ENCODE peak calls at places on chromosomes 3 and 15, in eight cellular contexts. P is IMR-90, S is neuronal stem cell, D is fibroblast of lung, A is PC-3, J is PC-9, T is mesendoderm, M is OCI-LY7. R is an unnamed sample. For H3K36me3, the result is how much of the 10 kb centered on the place peaks cover.

GRCh38 chr15:77181305-77182074 is 110.6 kb upstream of the TSPAN3 start:
- DNase-seq in P (no peak), S (no peak), D (no peak), A (no peak), J (no peak), T (no peak), M (peak), R (no peak)

GRCh38 chr15:78880828-78881227 is 8.1 kb downstream of the MORF4L1 start:
- DNase-seq in P (peak), S (no peak), D (peak), A (no peak), J (no peak), T (no peak), M (no peak), R (no peak)

GRCh38 chr15:91055548-91056331 is 33.3 kb upstream of the VPS33B start:
- DNase-seq in P (peak), S (peak), D (peak), A (peak), J (peak), T (peak), M (peak), R (peak)

GRCh38 chr3:169662215-169663070 is 1.1 kb downstream of the MECOM start:
- DNase-seq in P (peak), S (peak), D (peak), A (peak), J (peak), T (peak), M (peak), R (no peak)

GRCh38 chr3:83039422-83039821 is 1278.0 kb upstream of the GBE1 start:
- DNase-seq in P (no peak), S (no peak), D (peak), A (peak), J (no peak), T (peak), M (no peak), R (no peak)

GRCh38 chr3:134353831-134354611 is 20.2 kb downstream of the AMOTL2 start:
- DNase-seq in P (no peak), S (no peak), D (no peak), A (no peak), J (peak), T (no peak), M (peak), R (no peak)

GRCh38 chr3:53286727-53287412 is 31.0 kb upstream of the TKT start:
- DNase-seq in P (peak), S (no peak), D (peak), A (no peak), J (no peak), T (peak), M (no peak), R (no peak)

GRCh38 chr3:44989141-44989540 is 13.1 kb downstream of the EXOSC7 start:
- DNase-seq in P (no peak), S (no peak), D (no peak), A (no peak), J (no peak), T (no peak), M (no peak), R (no peak)

GRCh38 chr3:73007992-73008712 is 11.5 kb downstream of the PPP4R2 start:
- DNase-seq in P (no peak), S (no peak), D (peak), A (no peak), J (no peak), T (no peak), M (no peak), R (no peak)

GRCh38 chr3:115758076-115758763 is 134.9 kb downstream of the GAP43 start:
- DNase-seq in P (no peak), S (no peak), D (no peak), A (peak), J (no peak), T (no peak), M (no peak), R (no peak)

GRCh38 chr3:106059953-106060517 is 191.2 kb upstream of the CBLB start:
- DNase-seq in P (no peak), S (no peak), D (no peak), A (no peak), J (no peak), T (peak), M (no peak), R (no peak)

GRCh38 chr3:50656417-50657195 is 18.1 kb upstream of the DOCK3 start:
- DNase-seq in P (no peak), S (no peak), D (no peak), A (no peak), J (no peak), T (peak), M (no peak), R (no peak)

GRCh38 chr15:66839511-66840112 is 137.6 kb downstream of the SMAD6 start:
- DNase-seq in P (peak), S (no peak), D (peak), A (no peak), J (no peak), T (no peak), M (no peak), R (no peak)

GRCh38 chr3:55169161-55169560 is 241.3 kb upstream of the LRTM1 start:
- DNase-seq in P (no peak), S (no peak), D (no peak), A (no peak), J (no peak), T (no peak), M (no peak), R (no peak)

GRCh38 chr3:136919799-136920580 is 37.8 kb upstream of the IL20RB start:
- DNase-seq in P (no peak), S (no peak), D (no peak), A (no peak), J (no peak), T (peak), M (no peak), R (no peak)

GRCh38 chr15:94446441-94446840 is 215.1 kb downstream of the MCTP2 start:
- DNase-seq in P (no peak), S (no peak), D (no peak), A (no peak), J (no peak), T (no peak), M (no peak), R (no peak)

GRCh38 chr3:32110233-32110760 is 3.9 kb downstream of the GPD1L start:
- DNase-seq in P (no peak), S (no peak), D (no peak), A (peak), J (peak), T (no peak), M (no peak), R (no peak)

GRCh38 chr3:159260049-159260662 is 458.3 kb downstream of the MFSD1 start:
- DNase-seq in P (peak), S (peak), D (peak), A (peak), J (peak), T (peak), M (peak), R (peak)

GRCh38 chr15:71802770-71803169 is 7.6 kb upstream of the NR2E3 start:
- DNase-seq in P (no peak), S (no peak), D (no peak), A (no peak), J (no peak), T (peak), M (no peak), R (no peak)

GRCh38 chr3:9727041-9727595 is 4.4 kb upstream of the BRPF1 start:
- DNase-seq in P (no peak), S (no peak), D (no peak), A (no peak), J (no peak), T (peak), M (peak), R (peak)

GRCh38 chr3:66398228-66399025 is 102.4 kb downstream of the LRIG1 start:
- DNase-seq in P (peak), S (no peak), D (peak), A (no peak), J (no peak), T (peak), M (no peak), R (no peak)

GRCh38 chr3:142447852-142448315 is at the start of gene XRN1:
- DNase-seq in P (peak), S (peak), D (peak), A (peak), J (peak), T (peak), M (peak), R (peak)

GRCh38 chr3:94032187-94032586 is 3.8 kb upstream of the STX19 start:
- DNase-seq in P (peak), S (no peak), D (no peak), A (no peak), J (no peak), T (no peak), M (no peak), R (no peak)

GRCh38 chr3:126926684-126927404 is 56.1 kb upstream of the PLXNA1 start:
- DNase-seq in P (peak), S (no peak), D (peak), A (peak), J (no peak), T (no peak), M (no peak), R (no peak)

GRCh38 chr15:41981373-41982132 is 9.2 kb upstream of the EHD4 start:
- DNase-seq in P (no peak), S (no peak), D (no peak), A (no peak), J (no peak), T (no peak), M (no peak), R (no peak)

GRCh38 chr3:116413319-116413718 is 32.0 kb downstream of the LSAMP start:
- DNase-seq in P (no peak), S (no peak), D (no peak), A (no peak), J (no peak), T (peak), M (no peak), R (no peak)

GRCh38 chr15:43912208-43912607 is 85.4 kb downstream of the WDR76 start:
- DNase-seq in P (no peak), S (no peak), D (no peak), A (no peak), J (no peak), T (no peak), M (no peak), R (no peak)

GRCh38 chr15:76107169-76107568 is 47.4 kb downstream of the TMEM266 start:
- DNase-seq in P (no peak), S (no peak), D (no peak), A (peak), J (no peak), T (no peak), M (no peak), R (no peak)

GRCh38 chr15:88454231-88454630 is 13.0 kb downstream of the MRPL46 start:
- DNase-seq in P (peak), S (no peak), D (no peak), A (no peak), J (no peak), T (no peak), M (no peak), R (no peak)

GRCh38 chr3:185290266-185290665 is 36.4 kb upstream of the EHHADH start:
- DNase-seq in P (no peak), S (no peak), D (no peak), A (no peak), J (no peak), T (no peak), M (no peak), R (no peak)

GRCh38 chr15:99631256-99631655 is 65.5 kb downstream of the MEF2A start:
- DNase-seq in P (no peak), S (no peak), D (no peak), A (no peak), J (no peak), T (no peak), M (peak), R (no peak)

GRCh38 chr15:58066042-58066867 is 744 bp upstream of the ALDH1A2 start:
- DNase-seq in P (peak), S (peak), D (peak), A (peak), J (peak), T (peak), M (peak), R (no peak)

DNA sequence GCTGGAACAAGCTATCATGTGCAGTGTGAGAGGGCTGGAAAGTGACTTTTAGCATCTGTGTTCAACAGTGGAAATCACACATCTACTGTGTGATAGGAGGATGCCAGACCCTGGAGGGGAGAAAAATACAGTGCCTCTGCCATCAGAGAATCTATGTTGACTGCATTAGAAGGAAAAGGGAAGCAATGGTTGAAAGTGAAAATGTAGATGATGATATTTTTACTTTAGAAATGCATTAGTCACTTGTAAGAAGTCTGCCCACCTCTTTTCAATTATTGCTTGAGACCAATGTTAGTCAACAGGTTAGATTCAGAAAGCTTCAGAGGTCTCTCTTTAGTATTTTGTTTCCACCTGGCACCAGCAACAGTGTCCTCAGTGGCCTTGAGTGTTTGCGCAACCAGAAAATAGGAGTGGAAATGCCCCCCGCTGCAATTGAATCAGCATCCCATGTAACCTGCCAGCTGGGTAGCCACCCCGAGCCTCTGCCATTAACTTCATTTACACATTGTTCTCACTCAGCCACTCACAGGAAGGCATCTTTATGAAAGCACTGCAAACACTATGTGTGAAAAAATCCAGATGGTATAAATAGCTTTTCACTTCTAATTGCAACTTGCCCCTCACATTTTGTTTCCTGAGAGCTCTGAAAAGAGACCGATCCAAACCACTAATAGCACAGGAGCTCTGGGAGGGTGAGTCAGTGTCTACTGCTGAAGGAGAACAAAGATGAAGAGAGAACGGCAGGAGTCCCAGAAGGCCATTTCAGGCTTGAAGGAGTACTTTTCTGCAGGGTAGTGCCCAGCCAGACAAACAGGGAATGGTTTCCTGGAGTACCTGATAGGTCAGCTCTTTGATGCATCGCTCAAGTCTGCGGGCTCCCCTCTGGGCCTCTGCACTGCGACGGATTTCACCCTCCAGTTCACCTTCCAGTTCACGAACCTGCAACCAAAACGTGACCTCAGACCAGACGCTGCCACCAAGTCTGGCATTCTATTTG is 92.1 kb downstream of the HHLA2 start:
- DNase-seq in P (no peak), S (no peak), D (no peak), A (no peak), J (no peak), T (no peak), M (no peak), R (no peak)
- H3K4me2 ChIP-seq in P (no peak), S (no peak), D (no peak), A (no peak), J (no peak), T (no peak), M (no peak), R (no peak)

DNA sequence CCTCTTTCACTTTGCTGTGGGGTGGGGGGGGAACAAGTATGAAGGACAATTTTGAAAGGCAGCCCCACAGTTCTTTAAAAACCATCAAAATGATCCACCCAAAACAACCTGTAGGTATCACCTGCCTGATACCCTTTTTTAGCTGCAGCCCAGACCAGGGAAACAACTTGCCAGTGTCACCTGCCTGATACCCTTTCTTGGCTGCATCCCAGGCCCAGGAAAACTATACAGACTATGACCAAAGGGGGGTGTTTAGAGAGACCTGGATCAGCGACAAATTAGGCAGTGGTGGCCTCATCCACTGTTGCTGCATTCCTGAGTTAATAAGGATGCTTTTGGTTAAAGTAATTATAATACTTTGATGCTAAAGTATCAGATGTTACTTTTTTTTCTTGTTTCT is 122.0 kb downstream of the VPS13C start:
- DNase-seq in P (no peak), S (no peak), D (no peak), A (no peak), J (no peak), T (no peak), M (no peak), R (no peak)
- H3K36me3 ChIP-seq in P (under half), S (under half), D (under half), A (under half), J (under half), T (under half), M (under half), R (half or more)

GRCh38 chr3:140553591-140553990 is 124.3 kb upstream of the TRIM42 start:
- DNase-seq in P (no peak), S (no peak), D (no peak), A (no peak), J (no peak), T (peak), M (no peak), R (no peak)

GRCh38 chr3:140552403-140552802 is 125.5 kb upstream of the TRIM42 start:
- DNase-seq in P (no peak), S (no peak), D (no peak), A (no peak), J (no peak), T (peak), M (no peak), R (no peak)

GRCh38 chr3:140557476-140557875 is 120.4 kb upstream of the TRIM42 start:
- DNase-seq in P (no peak), S (no peak), D (no peak), A (no peak), J (no peak), T (no peak), M (no peak), R (no peak)

GRCh38 chr3:140555666-140556065 is 122.2 kb upstream of the TRIM42 start:
- DNase-seq in P (no peak), S (no peak), D (no peak), A (no peak), J (no peak), T (no peak), M (no peak), R (no peak)

GRCh38 chr3:140552898-140553297 is 125.0 kb upstream of the TRIM42 start:
- DNase-seq in P (no peak), S (no peak), D (no peak), A (peak), J (no peak), T (peak), M (no peak), R (no peak)
- H3K4me2 ChIP-seq in P (no peak), S (no peak), D (no peak), A (no peak), J (no peak), T (no peak), M (no peak), R (no peak)

DNA sequence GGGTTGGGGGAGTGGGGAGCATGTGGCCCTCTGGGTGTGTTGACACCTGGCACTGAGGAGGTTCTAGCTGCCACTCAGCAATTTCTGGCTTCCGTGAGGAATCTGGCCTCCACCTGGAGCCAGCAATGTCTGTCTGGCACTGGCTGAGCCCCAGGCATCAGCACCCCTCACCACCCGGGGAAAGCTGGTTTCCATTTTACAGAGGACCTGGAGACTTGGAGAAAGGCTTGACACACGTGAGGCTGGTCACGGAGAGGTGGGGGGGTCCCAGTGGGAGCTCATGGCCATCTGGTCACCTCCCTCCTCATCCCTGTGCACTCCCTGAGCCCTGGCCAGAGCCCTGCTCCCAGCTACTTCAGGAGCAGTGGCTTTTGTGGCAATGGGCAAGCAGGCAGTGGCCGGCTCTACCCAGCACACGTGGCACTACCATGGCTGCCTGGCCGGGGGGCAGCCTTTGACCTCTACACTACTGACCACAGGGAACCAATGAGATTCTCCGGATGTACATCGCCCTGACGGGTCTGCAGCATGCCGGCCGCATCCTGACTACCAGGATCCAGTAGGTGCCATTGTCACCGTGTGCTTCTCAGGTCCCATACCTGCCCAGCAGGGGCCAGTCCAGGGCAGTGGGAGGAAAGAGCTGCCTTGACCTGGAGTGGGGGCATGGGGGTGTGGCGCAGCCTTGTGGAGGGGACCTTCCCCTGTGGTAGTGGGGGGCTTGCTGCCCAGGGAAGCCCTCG is 28.5 kb downstream of the ACAD9 start:
- DNase-seq in P (no peak), S (no peak), D (no peak), A (no peak), J (no peak), T (no peak), M (no peak), R (no peak)
- H3K36me3 ChIP-seq in P (half or more), S (half or more), D (under half), A (under half), J (under half), T (under half), M (half or more), R (half or more)

GRCh38 chr15:35397027-35397426 is 148.9 kb downstream of the DPH6 start:
- DNase-seq in P (peak), S (no peak), D (no peak), A (no peak), J (no peak), T (no peak), M (no peak), R (no peak)

GRCh38 chr15:35394416-35394815 is 151.5 kb downstream of the DPH6 start:
- DNase-seq in P (no peak), S (no peak), D (no peak), A (no peak), J (no peak), T (no peak), M (no peak), R (no peak)

DNA sequence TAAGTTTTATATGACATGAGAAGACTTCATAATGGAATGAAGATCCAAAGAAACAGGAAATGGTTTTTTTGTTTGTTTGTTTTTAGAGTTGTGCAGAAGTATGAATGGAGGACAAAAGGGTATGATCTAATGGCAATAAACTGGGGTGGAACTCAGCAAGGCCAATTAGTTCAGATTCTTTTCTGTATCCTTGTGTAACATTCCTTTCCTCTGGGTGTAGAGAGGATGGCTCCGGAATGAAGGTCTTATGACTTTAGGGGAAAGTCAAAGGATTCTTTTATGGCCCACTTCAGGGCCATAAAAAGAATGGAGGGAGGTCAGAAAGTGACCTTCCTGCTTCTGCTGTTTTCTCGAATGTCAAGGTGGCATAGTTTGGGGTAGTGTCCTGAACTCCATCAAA is 152.6 kb downstream of the DPH6 start:
- DNase-seq in P (no peak), S (no peak), D (no peak), A (no peak), J (no peak), T (no peak), M (no peak), R (no peak)
- H3K4me2 ChIP-seq in P (no peak), S (no peak), D (no peak), A (no peak), J (no peak), T (no peak), M (no peak), R (no peak)